ENCODE peak calls at places on chromosome 12, in four cellular contexts. W, D, H and P are unnamed samples.

GRCh38 chr12:70852416-70853150 is 68.0 kb downstream of the PTPRR start:
- DNase-seq in W (no peak), D (no peak), H (no peak), P (no peak)

GRCh38 chr12:15186593-15186992 is 34.6 kb downstream of the RERG start:
- DNase-seq in W (no peak), D (no peak), H (no peak), P (no peak)

GRCh38 chr12:127503221-127503620 is 763.7 kb upstream of the TMEM132C start:
- DNase-seq in W (no peak), D (no peak), H (no peak), P (no peak)

GRCh38 chr12:69671597-69671996 is 27.5 kb downstream of the BEST3 start:
- DNase-seq in W (no peak), D (no peak), H (no peak), P (no peak)

GRCh38 chr12:70543444-70543843 is 93.8 kb downstream of the PTPRB start:
- DNase-seq in W (no peak), D (no peak), H (peak), P (peak)

GRCh38 chr12:91406920-91407341 is 224.3 kb upstream of the DCN start:
- DNase-seq in W (no peak), D (no peak), H (peak), P (peak)

GRCh38 chr12:32583535-32583934 is 95.6 kb upstream of the DNM1L start:
- DNase-seq in W (no peak), D (no peak), H (no peak), P (peak)

GRCh38 chr12:124466200-124467128 is 100.9 kb downstream of the NCOR2 start:
- DNase-seq in W (peak), D (no peak), H (peak), P (no peak)

GRCh38 chr12:62533755-62534107 is 67.1 kb downstream of the MON2 start:
- DNase-seq in W (no peak), D (no peak), H (no peak), P (no peak)

GRCh38 chr12:34297126-34297789 is 275.0 kb downstream of the ALG10 start:
- DNase-seq in W (no peak), D (no peak), H (no peak), P (no peak)

GRCh38 chr12:66624806-66625205 is 54.1 kb downstream of the GRIP1 start:
- DNase-seq in W (no peak), D (no peak), H (no peak), P (no peak)

GRCh38 chr12:569803-570236 is 93.4 kb downstream of the NINJ2 start:
- DNase-seq in W (peak), D (peak), H (peak), P (peak)

GRCh38 chr12:52307836-52308806 is 13.1 kb downstream of the KRT83 start:
- DNase-seq in W (no peak), D (no peak), H (no peak), P (no peak)